ENCODE peak calls at places on chromosomes 11 and 22, in four cellular contexts. H, Y, C and G are unnamed samples. For H3K27me3, the result is how much of the 10 kb centered on the place peaks cover.

GRCh38 chr22:38957046-38957770 is at the start of gene APOBEC3A:
- DNase-seq in Y (no peak), H (no peak), C (no peak), G (no peak)

GRCh38 chr11:119509277-119509841 is 86.4 kb upstream of the THY1 start:
- DNase-seq in Y (peak), H (no peak), C (no peak), G (no peak)

GRCh38 chr11:67118059-67118766 is 850 bp upstream of the KDM2A start:
- DNase-seq in H (no peak), C (peak), Y (no peak), G (peak)

GRCh38 chr22:38657248-38657909 is 941 bp downstream of the CBY1 start:
- DNase-seq in Y (peak), H (peak), C (peak), G (peak)

GRCh38 chr22:44520695-44521094 is 22.7 kb upstream of the RTL6 start:
- DNase-seq in Y (no peak), C (no peak), H (no peak), G (no peak)

GRCh38 chr11:8247312-8247711 is 16.4 kb downstream of the LMO1 start:
- DNase-seq in H (peak), Y (no peak), C (no peak), G (no peak)

GRCh38 chr11:10348650-10349280 is 43.9 kb downstream of the ADM start:
- DNase-seq in Y (peak), C (no peak), H (peak), G (no peak)

GRCh38 chr22:47128216-47129215 is 366.1 kb downstream of the TBC1D22A start:
- DNase-seq in H (no peak), Y (no peak), C (no peak), G (no peak)

GRCh38 chr22:32378703-32379272 is 21.1 kb downstream of the RFPL3 start:
- DNase-seq in C (peak), H (peak), Y (peak), G (no peak)

GRCh38 chr11:94521684-94522083 is 9.4 kb downstream of the C11orf97 start:
- DNase-seq in H (peak), C (no peak), Y (peak), G (no peak)

GRCh38 chr11:30196400-30197206 is 34.2 kb upstream of the FSHB start:
- DNase-seq in Y (peak), C (peak), H (peak), G (peak)

GRCh38 chr11:66476841-66477251 is 3.4 kb upstream of the DPP3 start:
- DNase-seq in H (no peak), Y (no peak), C (peak), G (no peak)

DNA sequence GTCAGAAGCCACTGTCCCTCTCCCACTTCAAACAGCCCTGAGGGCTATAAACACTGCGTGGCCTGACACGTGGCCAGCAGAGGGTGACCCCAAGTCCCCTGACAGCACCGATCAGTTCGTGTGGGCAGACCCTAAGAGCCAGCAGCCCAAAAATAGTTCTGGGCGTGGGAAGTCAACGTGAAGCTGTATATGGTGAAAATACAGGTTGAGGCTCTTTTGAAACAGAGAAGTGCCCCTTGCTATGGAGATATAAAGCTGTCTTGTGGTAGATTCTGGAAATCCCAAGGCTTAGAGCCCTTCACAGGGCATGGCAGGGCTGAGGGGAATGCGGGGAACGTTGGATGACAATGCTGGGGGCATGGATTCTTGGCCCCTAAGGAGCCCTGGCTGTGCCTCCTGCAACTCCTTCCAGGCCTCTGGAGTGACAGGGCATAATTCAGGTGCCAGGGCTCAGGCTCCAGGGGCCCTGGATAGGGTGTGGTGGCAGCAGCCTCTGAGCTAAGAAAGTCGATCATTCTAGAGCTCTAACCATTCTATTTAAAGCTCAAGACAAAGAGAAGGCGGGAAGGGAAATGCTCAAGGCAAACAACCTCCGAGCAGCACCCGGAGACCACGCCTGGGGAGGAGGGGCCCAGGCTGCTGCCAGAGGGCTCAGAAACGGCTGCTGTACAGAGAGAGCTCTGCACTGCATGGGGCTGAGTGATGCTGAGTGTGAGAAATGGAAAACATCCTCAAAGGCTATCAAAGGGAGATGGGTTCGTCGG is 60.4 kb upstream of the CD5 start:
- DNase-seq in H (peak), C (no peak), Y (peak), G (peak)
- H3K27ac ChIP-seq in H (no peak), C (no peak), Y (no peak), G (peak)

GRCh38 chr11:76206077-76206326 is 300 bp downstream of the WNT11 start:
- DNase-seq in H (no peak), Y (no peak), C (no peak), G (no peak)
- H3K27me3 ChIP-seq in H (under half), Y (under half), C (under half), G (under half)

DNA sequence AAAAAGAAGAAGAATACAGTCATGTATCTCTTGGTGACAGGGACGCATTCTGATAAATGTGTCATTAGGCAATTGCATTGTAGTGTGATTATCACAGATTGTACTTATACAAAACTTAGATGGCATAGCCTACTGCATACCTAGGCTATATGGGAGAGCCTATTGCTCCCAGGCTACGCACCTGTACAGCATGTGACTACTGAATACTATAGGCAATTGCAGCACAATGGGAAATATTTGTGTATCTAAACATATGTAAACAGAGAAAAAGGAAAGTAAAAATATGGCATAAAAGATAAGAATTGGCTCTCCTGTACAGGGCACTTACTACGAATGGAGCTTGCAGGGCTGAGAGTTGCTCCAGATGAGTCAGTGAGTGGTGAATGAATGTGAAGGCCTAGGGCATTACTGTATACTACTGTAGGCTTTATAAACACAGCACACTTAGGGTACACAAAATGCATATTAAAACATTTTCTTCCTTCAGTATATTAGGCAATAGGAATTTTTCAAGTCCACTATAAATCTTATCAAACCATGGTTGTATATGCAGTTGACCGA is 13.2 kb downstream of the APOL6 start:
- DNase-seq in H (no peak), Y (peak), C (no peak), G (no peak)
- H3K4me3 ChIP-seq in H (no peak), Y (no peak), C (no peak), G (peak)

DNA sequence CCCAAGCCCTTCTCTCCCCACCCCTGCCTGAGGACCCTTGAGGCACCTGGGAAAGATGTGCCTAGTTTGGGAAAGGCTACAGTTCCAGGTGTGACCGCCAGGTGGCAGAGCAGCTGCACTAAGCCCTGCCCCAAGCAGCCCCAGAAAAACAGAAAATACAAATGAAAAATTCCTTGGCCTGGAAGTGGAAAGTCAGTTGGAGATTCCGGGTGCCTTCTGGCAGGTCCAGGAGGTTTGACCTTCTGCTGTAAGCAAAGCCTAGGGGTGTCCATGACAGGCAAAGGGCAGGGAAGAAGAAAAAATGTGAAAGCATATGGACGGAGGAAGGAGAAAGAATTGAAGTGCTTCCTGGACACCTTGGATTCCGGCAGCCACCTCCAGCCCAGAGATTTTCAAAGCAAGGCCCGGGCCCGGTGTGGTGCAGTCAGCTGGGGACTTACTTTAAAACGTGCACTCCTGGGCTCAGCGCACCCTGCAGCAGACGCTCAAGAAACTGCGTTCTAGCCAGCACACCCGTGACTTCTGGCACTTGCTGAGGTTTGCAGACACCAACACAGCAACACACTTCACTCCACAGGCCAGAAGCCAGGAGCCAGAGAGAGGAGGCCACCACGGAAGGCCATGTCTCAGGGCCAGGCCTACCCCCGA is 37.3 kb upstream of the SLC22A12 start:
- DNase-seq in C (peak), H (peak), Y (peak), G (peak)
- H3K27ac ChIP-seq in C (no peak), H (no peak), Y (no peak), G (no peak)

GRCh38 chr22:43428005-43428485 is 16.2 kb downstream of the MPPED1 start:
- DNase-seq in C (no peak), H (no peak), Y (no peak), G (no peak)

GRCh38 chr22:43427296-43428004 is 15.6 kb downstream of the MPPED1 start:
- DNase-seq in Y (no peak), C (no peak), H (no peak), G (no peak)

GRCh38 chr22:43424865-43425630 is 13.2 kb downstream of the MPPED1 start:
- DNase-seq in H (no peak), Y (no peak), C (no peak), G (no peak)

GRCh38 chr22:43425976-43426785 is 14.4 kb downstream of the MPPED1 start:
- DNase-seq in Y (no peak), H (no peak), C (no peak), G (no peak)

DNA sequence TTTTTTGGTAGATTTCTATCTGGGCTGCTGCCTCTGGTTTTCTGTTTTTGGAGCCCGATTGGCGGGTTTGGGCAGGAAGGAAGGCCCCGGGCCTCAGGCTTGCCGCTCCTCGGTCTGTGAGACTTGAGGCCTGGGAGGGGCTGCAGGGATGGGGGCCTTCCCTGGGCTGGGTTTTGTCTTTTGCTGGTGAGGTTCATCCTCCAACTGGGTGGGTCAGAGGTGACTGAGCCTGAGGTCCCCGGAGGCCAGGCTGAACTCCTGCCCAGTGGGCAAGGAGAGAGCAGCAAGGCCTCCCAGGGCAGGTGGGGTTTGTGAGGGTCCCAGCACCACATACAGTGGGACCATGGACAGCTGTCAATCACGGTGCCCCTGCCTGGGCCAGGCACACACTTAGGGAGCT is 15.0 kb downstream of the MPPED1 start:
- DNase-seq in H (no peak), C (no peak), Y (no peak), G (no peak)
- H3K27me3 ChIP-seq in H (under half), C (under half), Y (under half), G (under half)

GRCh38 chr11:56663386-56663785 is at the start of gene OR5AR1:
- DNase-seq in H (no peak), Y (no peak), C (no peak), G (no peak)

DNA sequence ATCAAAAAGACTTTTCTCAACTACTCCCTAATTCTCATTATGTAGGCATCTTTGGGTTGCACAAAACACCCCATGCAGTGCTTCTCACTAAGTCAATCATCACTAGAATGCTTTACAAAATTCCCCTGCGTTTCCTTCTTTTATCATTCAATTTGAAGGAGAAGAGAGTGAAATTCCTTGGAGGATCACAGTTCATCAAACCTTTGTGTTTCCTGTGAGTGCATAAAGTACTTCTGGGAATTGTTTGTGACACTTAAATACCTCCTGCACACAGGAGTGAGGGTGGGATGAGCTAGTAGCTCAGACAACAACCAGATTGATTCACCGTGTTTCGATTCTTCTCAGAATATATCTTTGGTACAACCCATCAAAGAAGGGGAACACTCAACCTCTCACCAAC is 3.7 kb upstream of the OR5AR1 start:
- DNase-seq in C (no peak), Y (no peak), H (no peak), G (no peak)
- H3K4me3 ChIP-seq in C (no peak), Y (no peak), H (no peak), G (no peak)

GRCh38 chr11:91981995-91982394 is 242.6 kb upstream of the FAT3 start:
- DNase-seq in C (no peak), Y (peak), H (peak), G (no peak)
- H3K27ac ChIP-seq in C (peak), Y (peak), H (peak), G (no peak)

DNA sequence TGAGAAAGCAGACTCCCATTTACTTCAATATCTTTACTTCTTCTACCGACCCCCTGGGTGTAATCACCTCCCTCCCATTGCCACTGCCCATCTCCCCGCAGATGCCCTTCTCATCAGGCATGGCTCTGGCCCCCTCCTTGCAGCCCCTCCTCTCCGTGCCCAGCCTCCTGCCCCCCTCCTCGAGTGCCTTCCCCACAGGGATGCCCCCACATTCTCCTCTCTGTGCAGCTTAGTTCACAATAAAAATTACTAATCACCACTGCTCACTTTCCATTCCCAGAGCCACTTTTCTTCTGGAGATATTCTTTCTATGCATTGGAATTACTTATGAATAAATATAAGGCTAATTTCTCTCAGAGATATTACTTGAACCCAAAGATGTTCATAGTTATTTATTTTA is 22.1 kb downstream of the IFITM10 start:
- DNase-seq in H (no peak), C (no peak), Y (no peak), G (no peak)
- H3K27me3 ChIP-seq in H (under half), C (under half), Y (under half), G (under half)

DNA sequence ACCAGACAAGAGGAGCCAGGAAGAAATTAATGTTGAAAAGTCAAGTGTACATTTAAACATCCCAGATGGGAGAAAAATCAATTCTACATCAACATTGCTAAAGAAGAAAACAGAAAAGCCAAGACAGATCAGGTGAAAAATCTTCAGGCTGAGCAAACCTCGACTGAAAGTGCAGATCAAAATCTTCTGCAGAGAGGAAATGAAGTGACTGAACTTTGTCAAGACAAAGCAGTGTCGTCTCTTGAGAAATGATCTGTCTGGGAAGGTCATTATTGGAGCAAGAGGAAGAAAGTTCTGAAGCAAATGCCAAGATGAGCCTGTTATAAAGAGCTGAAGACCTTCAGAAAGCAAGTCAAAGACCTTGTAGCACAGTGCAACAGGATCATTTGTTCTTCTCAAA is 5.8 kb upstream of the PLEKHB1 start:
- DNase-seq in H (no peak), Y (no peak), C (no peak), G (no peak)
- H3K4me3 ChIP-seq in H (no peak), Y (no peak), C (no peak), G (no peak)